ENCODE peak calls at places on chromosomes 6 and 20, in seven cellular contexts. V, F, J, T, Y, L and P are unnamed samples.

GRCh38 chr6:68652117-68652536 is 17.0 kb downstream of the ADGRB3 start:
- DNase-seq in V (no peak), F (no peak), J (no peak), T (no peak), Y (no peak), L (no peak), P (no peak)

GRCh38 chr20:37297066-37297736 is 7.7 kb downstream of the MANBAL start:
- DNase-seq in V (no peak), F (no peak), J (peak; percentile 71), T (peak; percentile 91), Y (peak; percentile 84), L (no peak), P (no peak)

GRCh38 chr6:35174043-35174434 is 32.9 kb upstream of the TCP11 start:
- DNase-seq in V (no peak), F (no peak), J (no peak), T (no peak), Y (no peak), L (no peak), P (no peak)

GRCh38 chr6:89371849-89372505 is 19.5 kb upstream of the UBE2J1 start:
- DNase-seq in V (peak; percentile 81), F (peak; percentile 72), J (peak; percentile 73), T (peak; percentile 53), Y (peak; percentile 26), L (peak; percentile 87), P (peak; percentile 65)

GRCh38 chr6:6915813-6916547 is 191.8 kb upstream of the RREB1 start:
- DNase-seq in V (no peak), F (peak; percentile 62), J (peak; percentile 40), T (peak; percentile 63), Y (peak; percentile 22), L (no peak), P (no peak)

GRCh38 chr6:155850408-155850841 is 394.8 kb upstream of the NOX3 start:
- DNase-seq in V (no peak), F (no peak), J (peak; percentile 78), T (peak; percentile 2), Y (peak; percentile 58), L (no peak), P (no peak)

GRCh38 chr20:51562334-51563140 is 20.0 kb upstream of the NFATC2 start:
- DNase-seq in V (peak; percentile 83), F (peak; percentile 61), J (peak; percentile 93), T (peak; percentile 95), Y (peak; percentile 95), L (peak; percentile 90), P (peak; percentile 37)

GRCh38 chr6:38489951-38490350 is 149.8 kb downstream of the BTBD9 start:
- DNase-seq in V (no peak), F (no peak), J (no peak), T (peak; percentile 87), Y (peak; percentile 85), L (no peak), P (no peak)

GRCh38 chr6:124795879-124796838 is 166.1 kb upstream of the RNF217 start:
- DNase-seq in V (peak; percentile 6), F (no peak), J (peak; percentile 18), T (no peak), Y (peak; percentile 1), L (no peak), P (peak; percentile 26)
- TF ChIP-seq CTCF in V (peak; percentile 20), F (no peak), J (peak; percentile 50), T (peak; percentile 30), Y (peak; percentile 31), L (peak; percentile 90), P (peak; percentile 75)

GRCh38 chr6:8066108-8066507 is 1.9 kb upstream of the BLOC1S5 start:
- DNase-seq in V (no peak), F (no peak), J (no peak), T (no peak), Y (no peak), L (no peak), P (no peak)

GRCh38 chr6:8061736-8062135 is 2.5 kb downstream of the BLOC1S5 start:
- DNase-seq in V (no peak), F (no peak), J (no peak), T (no peak), Y (no peak), L (no peak), P (no peak)

GRCh38 chr6:8064638-8065518 is 689 bp upstream of the BLOC1S5 start:
- DNase-seq in V (peak; percentile 59), F (no peak), J (no peak), T (no peak), Y (no peak), L (no peak), P (no peak)

GRCh38 chr6:8065519-8065911 is 1.3 kb upstream of the BLOC1S5 start:
- DNase-seq in V (no peak), F (no peak), J (no peak), T (no peak), Y (peak; percentile 49), L (no peak), P (no peak)

DNA sequence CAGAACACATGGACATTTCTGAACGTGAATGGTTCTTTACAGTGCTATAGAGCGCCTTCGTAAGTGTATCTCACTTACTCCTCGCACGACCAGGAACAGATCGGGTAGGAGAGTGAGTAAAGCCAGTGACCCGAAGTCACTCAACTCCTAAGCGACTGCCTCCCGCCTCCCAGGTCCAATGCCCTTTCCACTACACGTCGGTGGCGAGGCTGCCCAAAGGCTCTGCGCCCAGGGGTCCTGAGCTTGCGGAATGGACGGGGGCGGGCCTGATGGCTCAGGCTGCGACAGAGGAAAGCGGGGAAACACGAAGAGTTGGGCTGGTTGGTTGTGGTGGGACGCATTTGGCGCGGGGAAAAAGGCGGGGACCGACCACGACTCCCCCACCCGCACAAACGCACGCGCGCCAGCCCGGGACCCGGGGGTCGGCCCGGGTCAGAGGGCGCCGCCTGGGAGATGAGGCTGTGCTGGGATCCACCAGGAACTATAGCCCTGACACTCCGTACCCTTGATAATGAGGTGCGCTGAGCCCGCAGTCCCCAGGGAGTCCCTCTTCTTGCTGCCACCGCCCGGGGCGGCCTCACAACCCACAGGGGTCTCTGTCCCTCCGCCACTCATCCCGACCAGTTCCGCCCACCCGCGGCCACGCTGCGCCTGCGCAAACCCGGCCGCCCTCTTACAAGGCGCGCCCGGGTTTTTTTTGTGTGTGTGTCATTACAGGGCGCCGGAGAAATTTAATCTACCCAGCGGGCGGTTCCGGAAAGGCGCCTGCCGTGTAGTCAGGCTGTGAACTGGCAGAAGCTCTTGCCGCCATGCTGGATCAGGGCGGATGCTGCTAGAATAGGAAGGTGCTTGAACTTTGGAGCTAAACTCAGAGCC is at the start of gene BLOC1S5:
- DNase-seq in V (peak; percentile 98), F (peak; percentile 97), J (peak; percentile 96), T (peak; percentile 97), Y (peak; percentile 97), L (peak; percentile 99), P (peak; percentile 96)
- TF ChIP-seq CTCF in V (no peak), F (no peak), J (no peak), T (no peak), Y (peak; percentile 6), L (no peak), P (no peak)

GRCh38 chr20:25669826-25670422 is 26.7 kb downstream of the ZNF337 start:
- DNase-seq in V (peak; percentile 21), F (no peak), J (peak; percentile 49), T (peak; percentile 88), Y (peak; percentile 87), L (no peak), P (no peak)
- TF ChIP-seq CTCF in V (no peak), F (no peak), J (peak; percentile 42), T (peak; percentile 22), Y (peak; percentile 14), L (no peak), P (peak; percentile 39)

GRCh38 chr20:19056909-19057308 is 155.5 kb upstream of the SLC24A3 start:
- DNase-seq in V (peak; percentile 22), F (no peak), J (no peak), T (no peak), Y (no peak), L (no peak), P (no peak)
- TF ChIP-seq CTCF in V (peak; percentile 12), F (no peak), J (peak; percentile 50), T (no peak), Y (no peak), L (no peak), P (peak; percentile 10)

GRCh38 chr6:132780770-132781371 is 17.6 kb downstream of the SLC18B1 start:
- DNase-seq in V (no peak), F (no peak), J (peak; percentile 18), T (peak; percentile 43), Y (peak; percentile 63), L (no peak), P (no peak)
- TF ChIP-seq CTCF in V (peak; percentile 20), F (no peak), J (peak; percentile 33), T (peak; percentile 66), Y (peak; percentile 62), L (peak; percentile 48), P (peak; percentile 41)